ENCODE peak calls at places on chromosomes 2 and 18, in five cellular contexts. One of them, this sample, is unnamed.
A peak's percentile ranks its signal among the peaks of the same experiment; 100 is the strongest.

GRCh38 chr18:51030537-51031258 is 685 bp downstream of the SMAD4 start:
- DNase-seq in lower lobe of right lung: peak; percentile 84
- DNase-seq in mesothelial cell of epicardium: peak; percentile 81
- DNase-seq in stromal cell of bone marrow: peak; percentile 43
- DNase-seq in RPMI8226: peak; percentile 80
- DNase-seq in this sample: peak; percentile 62

GRCh38 chr2:166516712-166517303 is 22.8 kb upstream of the SCN7A start:
- DNase-seq in lower lobe of right lung: no peak
- DNase-seq in stromal cell of bone marrow: peak; percentile 11
- DNase-seq in mesothelial cell of epicardium: no peak
- DNase-seq in RPMI8226: peak; percentile 8
- DNase-seq in this sample: no peak

GRCh38 chr2:239473211-239473805 is 72.5 kb upstream of the HDAC4 start:
- DNase-seq in RPMI8226: no peak
- DNase-seq in mesothelial cell of epicardium: no peak
- DNase-seq in stromal cell of bone marrow: no peak
- DNase-seq in lower lobe of right lung: no peak
- DNase-seq in this sample: no peak

GRCh38 chr2:100934504-100935371 is 67.4 kb upstream of the RPL31 start:
- DNase-seq in mesothelial cell of epicardium: no peak
- DNase-seq in stromal cell of bone marrow: no peak
- DNase-seq in lower lobe of right lung: no peak
- DNase-seq in RPMI8226: no peak
- DNase-seq in this sample: no peak

GRCh38 chr2:196487426-196487825 is 152.1 kb upstream of the CCDC150 start:
- DNase-seq in lower lobe of right lung: no peak
- DNase-seq in RPMI8226: no peak
- DNase-seq in stromal cell of bone marrow: peak; percentile 76
- DNase-seq in mesothelial cell of epicardium: no peak
- DNase-seq in this sample: peak; percentile 6

GRCh38 chr2:46875226-46875899 is 40.2 kb downstream of the MCFD2 start:
- DNase-seq in RPMI8226: no peak
- DNase-seq in mesothelial cell of epicardium: no peak
- DNase-seq in stromal cell of bone marrow: no peak
- DNase-seq in lower lobe of right lung: no peak
- DNase-seq in this sample: no peak

GRCh38 chr2:227406177-227407031 is 18.7 kb upstream of the SCYGR1 start:
- DNase-seq in stromal cell of bone marrow: peak; percentile 95
- DNase-seq in mesothelial cell of epicardium: peak; percentile 55
- DNase-seq in RPMI8226: peak; percentile 27
- DNase-seq in lower lobe of right lung: no peak
- DNase-seq in this sample: no peak

GRCh38 chr18:50286391-50287027 is 983 bp downstream of the CXXC1 start:
- DNase-seq in stromal cell of bone marrow: no peak
- DNase-seq in mesothelial cell of epicardium: peak; percentile 36
- DNase-seq in lower lobe of right lung: no peak
- DNase-seq in RPMI8226: peak; percentile 45
- DNase-seq in this sample: no peak

GRCh38 chr2:221429741-221430491 is 142.2 kb downstream of the EPHA4 start:
- DNase-seq in mesothelial cell of epicardium: no peak
- DNase-seq in lower lobe of right lung: no peak
- DNase-seq in RPMI8226: no peak
- DNase-seq in stromal cell of bone marrow: no peak
- DNase-seq in this sample: no peak

GRCh38 chr2:136008205-136008865 is 22.9 kb upstream of the DARS1 start:
- DNase-seq in mesothelial cell of epicardium: no peak
- DNase-seq in lower lobe of right lung: peak; percentile 82
- DNase-seq in stromal cell of bone marrow: no peak
- DNase-seq in RPMI8226: no peak
- DNase-seq in this sample: no peak

GRCh38 chr18:46418657-46419260 is 238.3 kb downstream of the LOXHD1 start:
- DNase-seq in lower lobe of right lung: no peak
- DNase-seq in RPMI8226: no peak
- DNase-seq in mesothelial cell of epicardium: no peak
- DNase-seq in stromal cell of bone marrow: no peak
- DNase-seq in this sample: no peak

GRCh38 chr2:182618672-182619079 is 97.4 kb upstream of the DNAJC10 start:
- DNase-seq in RPMI8226: no peak
- DNase-seq in stromal cell of bone marrow: no peak
- DNase-seq in lower lobe of right lung: no peak
- DNase-seq in mesothelial cell of epicardium: no peak
- DNase-seq in this sample: no peak

GRCh38 chr2:234964631-234965461 is 13.0 kb downstream of the SH3BP4 start:
- DNase-seq in RPMI8226: no peak
- DNase-seq in mesothelial cell of epicardium: no peak
- DNase-seq in lower lobe of right lung: no peak
- DNase-seq in stromal cell of bone marrow: no peak
- DNase-seq in this sample: no peak

GRCh38 chr2:50143822-50144575 is 887.9 kb downstream of the NRXN1 start:
- DNase-seq in lower lobe of right lung: no peak
- DNase-seq in stromal cell of bone marrow: peak; percentile 29
- DNase-seq in mesothelial cell of epicardium: no peak
- DNase-seq in RPMI8226: peak; percentile 64
- DNase-seq in this sample: peak; percentile 9

GRCh38 chr18:51664236-51664635 is 466.8 kb upstream of the MEX3C start:
- DNase-seq in mesothelial cell of epicardium: no peak
- DNase-seq in lower lobe of right lung: no peak
- DNase-seq in stromal cell of bone marrow: no peak
- DNase-seq in RPMI8226: no peak
- DNase-seq in this sample: no peak

GRCh38 chr2:200741468-200742202 is 70.1 kb upstream of the BZW1 start:
- DNase-seq in stromal cell of bone marrow: no peak
- DNase-seq in lower lobe of right lung: peak; percentile 53
- DNase-seq in mesothelial cell of epicardium: no peak
- DNase-seq in RPMI8226: no peak
- DNase-seq in this sample: no peak

GRCh38 chr2:169715379-169716228 is 18.0 kb upstream of the KLHL23 start:
- DNase-seq in stromal cell of bone marrow: no peak
- DNase-seq in lower lobe of right lung: peak; percentile 51
- DNase-seq in mesothelial cell of epicardium: no peak
- DNase-seq in RPMI8226: peak; percentile 64
- DNase-seq in this sample: no peak

GRCh38 chr2:18083806-18084205 is 205.3 kb downstream of the KCNS3 start:
- DNase-seq in RPMI8226: no peak
- DNase-seq in mesothelial cell of epicardium: no peak
- DNase-seq in stromal cell of bone marrow: no peak
- DNase-seq in lower lobe of right lung: no peak
- DNase-seq in this sample: no peak

GRCh38 chr18:6712401-6712800 is 17.1 kb upstream of the ARHGAP28 start:
- DNase-seq in lower lobe of right lung: no peak
- DNase-seq in stromal cell of bone marrow: no peak
- DNase-seq in mesothelial cell of epicardium: no peak
- DNase-seq in RPMI8226: no peak
- DNase-seq in this sample: no peak

GRCh38 chr2:23745726-23746105 is 181.2 kb downstream of the ATAD2B start:
- DNase-seq in mesothelial cell of epicardium: no peak
- DNase-seq in stromal cell of bone marrow: peak; percentile 9
- DNase-seq in lower lobe of right lung: no peak
- DNase-seq in RPMI8226: peak; percentile 57
- DNase-seq in this sample: no peak

GRCh38 chr2:70002241-70002896 is 40.9 kb upstream of the ASPRV1 start:
- DNase-seq in RPMI8226: peak; percentile 51
- DNase-seq in lower lobe of right lung: no peak
- DNase-seq in mesothelial cell of epicardium: no peak
- DNase-seq in stromal cell of bone marrow: no peak
- DNase-seq in this sample: no peak

GRCh38 chr2:232335859-232336215 is 42.7 kb upstream of the ALPP start:
- DNase-seq in lower lobe of right lung: peak; percentile 32
- DNase-seq in RPMI8226: no peak
- DNase-seq in stromal cell of bone marrow: no peak
- DNase-seq in mesothelial cell of epicardium: peak; percentile 27
- DNase-seq in this sample: no peak

GRCh38 chr2:60351802-60352201 is 201.7 kb downstream of the BCL11A start:
- DNase-seq in lower lobe of right lung: no peak
- DNase-seq in mesothelial cell of epicardium: no peak
- DNase-seq in RPMI8226: peak; percentile 16
- DNase-seq in stromal cell of bone marrow: no peak
- DNase-seq in this sample: no peak

GRCh38 chr2:41498791-41499190 is 549.0 kb upstream of the PKDCC start:
- DNase-seq in RPMI8226: no peak
- DNase-seq in stromal cell of bone marrow: no peak
- DNase-seq in mesothelial cell of epicardium: no peak
- DNase-seq in lower lobe of right lung: no peak
- DNase-seq in this sample: no peak

GRCh38 chr2:14781148-14781547 is 148.6 kb downstream of the LRATD1 start:
- DNase-seq in mesothelial cell of epicardium: no peak
- DNase-seq in stromal cell of bone marrow: no peak
- DNase-seq in RPMI8226: no peak
- DNase-seq in lower lobe of right lung: no peak
- DNase-seq in this sample: no peak

GRCh38 chr2:206379321-206379720 is 64.0 kb upstream of the ADAM23 start:
- DNase-seq in mesothelial cell of epicardium: no peak
- DNase-seq in RPMI8226: no peak
- DNase-seq in stromal cell of bone marrow: no peak
- DNase-seq in lower lobe of right lung: no peak
- DNase-seq in this sample: no peak

GRCh38 chr18:72675394-72675793 is 131.3 kb upstream of the CBLN2 start:
- DNase-seq in lower lobe of right lung: no peak
- DNase-seq in RPMI8226: no peak
- DNase-seq in stromal cell of bone marrow: no peak
- DNase-seq in mesothelial cell of epicardium: peak; percentile 43
- DNase-seq in this sample: no peak

GRCh38 chr2:80035749-80036285 is 268.7 kb downstream of the LRRTM1 start:
- DNase-seq in mesothelial cell of epicardium: no peak
- DNase-seq in lower lobe of right lung: no peak
- DNase-seq in stromal cell of bone marrow: no peak
- DNase-seq in RPMI8226: no peak
- DNase-seq in this sample: no peak